ENCODE peak calls at places on chromosome 3, in nine cellular contexts. Q, F, I, U, V, S, M, L and Z are unnamed samples.
A peak's percentile ranks its signal among the peaks of the same experiment; 100 is the strongest.

GRCh38 chr3:129606522-129607390 is at the start of gene PLXND1:
- DNase-seq in Q (peak; percentile 62), F (no peak), I (peak; percentile 78), U (peak; percentile 87), V (peak; percentile 85), S (peak; percentile 92), M (peak; percentile 80), L (peak; percentile 57), Z (no peak)

GRCh38 chr3:152268501-152269422 is at the start of gene MBNL1:
- DNase-seq in Q (peak; percentile 73), F (peak; percentile 43), I (peak; percentile 81), U (peak; percentile 82), V (peak; percentile 83), S (peak; percentile 96), M (peak; percentile 81), L (peak; percentile 78), Z (peak; percentile 61)

GRCh38 chr3:8749316-8749715 is 15.7 kb downstream of the CAV3 start:
- DNase-seq in Q (no peak), F (no peak), I (no peak), U (no peak), V (no peak), S (no peak), M (no peak), L (no peak), Z (no peak)

GRCh38 chr3:52313774-52314188 is 2.3 kb upstream of the DNAH1 start:
- DNase-seq in Q (peak; percentile 47), F (no peak), I (no peak), U (no peak), V (no peak), S (peak; percentile 56), M (peak; percentile 44), L (no peak), Z (no peak)

GRCh38 chr3:143885803-143886427 is 37.6 kb upstream of the SLC9A9 start:
- DNase-seq in Q (peak; percentile 37), F (no peak), I (no peak), U (no peak), V (no peak), S (no peak), M (no peak), L (peak; percentile 19), Z (peak; percentile 25)

GRCh38 chr3:56825579-56826438 is 24.1 kb upstream of the ARHGEF3 start:
- DNase-seq in Q (no peak), F (no peak), I (no peak), U (no peak), V (no peak), S (no peak), M (no peak), L (no peak), Z (no peak)

GRCh38 chr3:53716998-53717397 is 129.2 kb downstream of the CHDH start:
- DNase-seq in Q (no peak), F (no peak), I (no peak), U (no peak), V (no peak), S (no peak), M (no peak), L (no peak), Z (no peak)

GRCh38 chr3:170473358-170473757 is 54.7 kb downstream of the CLDN11 start:
- DNase-seq in Q (no peak), F (no peak), I (peak; percentile 19), U (no peak), V (no peak), S (no peak), M (no peak), L (no peak), Z (no peak)

GRCh38 chr3:123152656-123153055 is 49.1 kb upstream of the SEC22A start:
- DNase-seq in Q (no peak), F (no peak), I (no peak), U (no peak), V (no peak), S (no peak), M (peak; percentile 37), L (no peak), Z (no peak)

GRCh38 chr3:29514170-29514569 is 233.3 kb downstream of the RBMS3 start:
- DNase-seq in Q (no peak), F (no peak), I (no peak), U (no peak), V (no peak), S (no peak), M (no peak), L (no peak), Z (no peak)

GRCh38 chr3:191070201-191070600 is 128.8 kb upstream of the OSTN start:
- DNase-seq in Q (peak; percentile 85), F (no peak), I (no peak), U (no peak), V (no peak), S (no peak), M (no peak), L (no peak), Z (no peak)

GRCh38 chr3:30098656-30099454 is 507.5 kb upstream of the TGFBR2 start:
- DNase-seq in Q (peak; percentile 61), F (no peak), I (no peak), U (no peak), V (no peak), S (no peak), M (no peak), L (no peak), Z (no peak)

GRCh38 chr3:16888785-16889607 is 4.2 kb downstream of the PLCL2 start:
- DNase-seq in Q (no peak), F (no peak), I (no peak), U (no peak), V (no peak), S (no peak), M (no peak), L (no peak), Z (no peak)
- H3K4me3 ChIP-seq in Q (no peak overlapping the region), F (no peak overlapping the region), I (no peak overlapping the region), U (peak overlapping the region; percentile 17), V (peak overlapping the region; percentile 92), S (no peak overlapping the region), M (no peak overlapping the region), L (no peak overlapping the region), Z (no peak overlapping the region)

GRCh38 chr3:195337747-195338146 is 66.8 kb upstream of the XXYLT1 start:
- DNase-seq in Q (no peak), F (no peak), I (peak; percentile 56), U (no peak), V (no peak), S (no peak), M (no peak), L (no peak), Z (no peak)
- TF ChIP-seq CTCF in Q (no peak), F (no peak), I (no peak), U (no peak), V (no peak), S (no peak), M (no peak), L (no peak), Z (no peak)

GRCh38 chr3:4834403-4834866 is 144.8 kb upstream of the BHLHE40 start:
- DNase-seq in Q (no peak), F (no peak), I (no peak), U (no peak), V (no peak), S (no peak), M (no peak), L (no peak), Z (no peak)
- H3K27ac ChIP-seq in Q (no peak overlapping the region), F (no peak overlapping the region), I (no peak overlapping the region), U (no peak overlapping the region), V (no peak overlapping the region), S (no peak overlapping the region), M (no peak overlapping the region), L (no peak overlapping the region), Z (no peak overlapping the region)

GRCh38 chr3:184601576-184602405 is 40.2 kb downstream of the EPHB3 start:
- DNase-seq in Q (no peak), F (no peak), I (no peak), U (no peak), V (no peak), S (peak; percentile 76), M (peak; percentile 16), L (no peak), Z (no peak)
- H3K4me3 ChIP-seq in Q (no peak overlapping the region), F (peak overlapping the region; percentile 49), I (peak overlapping the region; percentile 38), U (peak overlapping the region; percentile 31), V (peak overlapping the region; percentile 43), S (no peak overlapping the region), M (peak overlapping the region; percentile 13), L (no peak overlapping the region), Z (no peak overlapping the region)

GRCh38 chr3:61811652-61812051 is 250.3 kb downstream of the PTPRG start:
- DNase-seq in Q (no peak), F (no peak), I (no peak), U (no peak), V (no peak), S (no peak), M (no peak), L (no peak), Z (no peak)

GRCh38 chr3:61813656-61814055 is 252.3 kb downstream of the PTPRG start:
- DNase-seq in Q (no peak), F (no peak), I (no peak), U (no peak), V (no peak), S (no peak), M (no peak), L (no peak), Z (no peak)

GRCh38 chr3:61810953-61811497 is 249.7 kb downstream of the PTPRG start:
- DNase-seq in Q (no peak), F (no peak), I (no peak), U (no peak), V (no peak), S (no peak), M (no peak), L (no peak), Z (no peak)

GRCh38 chr3:61812085-61812484 is 250.7 kb downstream of the PTPRG start:
- DNase-seq in Q (no peak), F (no peak), I (no peak), U (no peak), V (no peak), S (no peak), M (no peak), L (no peak), Z (no peak)

GRCh38 chr3:61812517-61812916 is 251.1 kb downstream of the PTPRG start:
- DNase-seq in Q (no peak), F (no peak), I (no peak), U (no peak), V (no peak), S (no peak), M (no peak), L (no peak), Z (no peak)
- TF ChIP-seq CTCF in Q (no peak), F (no peak), I (no peak), U (no peak), V (no peak), S (no peak), M (no peak), L (no peak), Z (no peak)

DNA sequence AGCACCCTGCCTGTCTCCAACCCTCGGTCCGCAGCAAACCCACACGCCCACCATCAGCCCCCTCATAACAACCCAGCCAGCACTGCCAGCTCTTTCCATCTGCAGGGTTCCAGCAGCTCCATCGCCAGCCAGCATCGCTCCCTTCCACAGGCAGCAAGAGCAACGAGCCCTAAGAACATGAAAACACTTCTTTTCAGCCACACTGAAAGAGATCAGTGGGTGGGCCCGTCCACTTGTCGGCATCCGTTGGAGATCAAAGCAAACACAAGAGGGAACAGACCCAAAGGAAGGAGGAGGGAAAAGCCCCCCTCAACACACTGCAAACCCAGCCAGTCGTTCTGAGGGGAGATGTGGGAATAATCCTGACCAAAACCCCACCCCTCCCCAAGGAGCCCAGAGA is 473.4 kb upstream of the PROK2 start:
- DNase-seq in Q (no peak), F (no peak), I (no peak), U (no peak), V (no peak), S (no peak), M (no peak), L (no peak), Z (no peak)
- H3K27ac ChIP-seq in Q (no peak overlapping the region), F (no peak overlapping the region), I (no peak overlapping the region), U (no peak overlapping the region), V (no peak overlapping the region), S (no peak overlapping the region), M (no peak overlapping the region), L (no peak overlapping the region), Z (peak overlapping the region; percentile 28)